ENCODE peak calls at places on chromosomes 13 and 19, in eight cellular contexts. V is activated effector memory CD4-positive, alpha-beta T cell treated with Interleukin-2 at 50 U/mL for 16 hours; D is NCI-H446; A is aorta; I is esophagus squamous epithelium; G is dorsolateral prefrontal cortex; F is activated T-cell treated with anti-CD3 and anti-CD28 coated beads for 24 hours; Z is GM20000. S is an unnamed sample.

GRCh38 chr13:56528040-56528760 is 612.5 kb upstream of the PRR20A start:
- DNase-seq in V (no peak), D (no peak), A (no peak), I (no peak), G (no peak), F (no peak), Z (no peak), S (no peak)

GRCh38 chr19:10286803-10287737 is at the start of gene ICAM4:
- DNase-seq in V (no peak), D (no peak), A (peak; percentile 81), I (no peak), G (no peak), F (no peak), Z (no peak), S (no peak)

GRCh38 chr19:14072535-14073231 is at the start of gene MISP3:
- DNase-seq in V (peak; percentile 20), D (no peak), A (no peak), I (no peak), G (peak; percentile 54), F (no peak), Z (peak; percentile 77), S (no peak)

GRCh38 chr13:33123066-33123940 is 107.1 kb downstream of the KL start:
- DNase-seq in V (no peak), D (no peak), A (peak; percentile 70), I (no peak), G (no peak), F (no peak), Z (no peak), S (no peak)

GRCh38 chr19:12757544-12758274 is 6.1 kb downstream of the BEST2 start:
- DNase-seq in V (peak; percentile 43), D (no peak), A (peak; percentile 83), I (no peak), G (peak; percentile 81), F (peak; percentile 54), Z (peak; percentile 88), S (peak; percentile 13)

GRCh38 chr13:110334256-110334655 is 27.2 kb downstream of the COL4A2 start:
- DNase-seq in V (no peak), D (no peak), A (no peak), I (no peak), G (no peak), F (no peak), Z (no peak), S (no peak)

GRCh38 chr19:11551603-11552235 is 7.3 kb downstream of the ELOF1 start:
- DNase-seq in V (no peak), D (no peak), A (no peak), I (no peak), G (no peak), F (no peak), Z (no peak), S (no peak)

GRCh38 chr13:66723606-66724005 is 506.5 kb downstream of the PCDH9 start:
- DNase-seq in V (no peak), D (no peak), A (no peak), I (no peak), G (no peak), F (no peak), Z (no peak), S (no peak)

GRCh38 chr13:99916366-99917103 is 55.0 kb downstream of the ZIC5 start:
- DNase-seq in V (no peak), D (peak; percentile 45), A (no peak), I (no peak), G (no peak), F (peak; percentile 11), Z (peak; percentile 76), S (no peak)

GRCh38 chr13:97133955-97134354 is 88.2 kb upstream of the MBNL2 start:
- DNase-seq in V (no peak), D (no peak), A (no peak), I (no peak), G (no peak), F (no peak), Z (no peak), S (no peak)

GRCh38 chr19:16381756-16382401 is 57.3 kb downstream of the KLF2 start:
- DNase-seq in V (no peak), D (no peak), A (peak; percentile 97), I (no peak), G (no peak), F (no peak), Z (no peak), S (peak; percentile 34)

GRCh38 chr19:14519860-14520407 is 1.7 kb upstream of the DNAJB1 start:
- DNase-seq in V (no peak), D (no peak), A (no peak), I (no peak), G (no peak), F (no peak), Z (no peak), S (no peak)

GRCh38 chr19:1929051-1929742 is 11.8 kb upstream of the CSNK1G2 start:
- DNase-seq in V (peak; percentile 70), D (peak; percentile 56), A (peak; percentile 86), I (no peak), G (peak; percentile 84), F (peak; percentile 68), Z (peak; percentile 90), S (no peak)

GRCh38 chr19:18663940-18664530 is 19.4 kb upstream of the CRTC1 start:
- DNase-seq in V (no peak), D (no peak), A (no peak), I (no peak), G (no peak), F (no peak), Z (no peak), S (no peak)

GRCh38 chr19:10744848-10745293 is 27.0 kb downstream of the DNM2 start:
- DNase-seq in V (no peak), D (no peak), A (no peak), I (no peak), G (no peak), F (no peak), Z (no peak), S (no peak)

GRCh38 chr13:103605546-103606326 is 539.5 kb upstream of the SLC10A2 start:
- DNase-seq in V (no peak), D (no peak), A (no peak), I (no peak), G (no peak), F (no peak), Z (no peak), S (no peak)

GRCh38 chr19:39085392-39085791 is 1.2 kb downstream of the ACP7 start:
- DNase-seq in V (no peak), D (no peak), A (no peak), I (no peak), G (no peak), F (no peak), Z (no peak), S (no peak)

GRCh38 chr13:113296842-113297369 is at the start of gene LAMP1:
- DNase-seq in V (peak; percentile 98), D (peak; percentile 16), A (peak; percentile 98), I (peak; percentile 90), G (peak; percentile 98), F (peak; percentile 99), Z (peak; percentile 99), S (peak; percentile 93)

GRCh38 chr13:40017662-40018262 is 362.3 kb downstream of the COG6 start:
- DNase-seq in V (no peak), D (no peak), A (no peak), I (no peak), G (no peak), F (no peak), Z (no peak), S (no peak)

S was measured in occipital lobe.